ENCODE peak calls at places on chromosomes 2 and 18, in eight cellular contexts. One of them, this sample, is unnamed.

GRCh38 chr2:6776125-6776524 is 89.6 kb downstream of the CMPK2 start:
- DNase-seq in nephron progenitor cell: no peak
- DNase-seq in psoas muscle: no peak
- DNase-seq in lower leg skin: no peak
- DNase-seq in progenitor cell of endocrine pancreas: no peak
- DNase-seq in AG10803: no peak
- DNase-seq in RWPE1: no peak
- DNase-seq in fibroblast of mammary gland: no peak
- DNase-seq in this sample: no peak

GRCh38 chr2:147365577-147365976 is 479.3 kb upstream of the ACVR2A start:
- DNase-seq in nephron progenitor cell: no peak
- DNase-seq in psoas muscle: no peak
- DNase-seq in lower leg skin: no peak
- DNase-seq in progenitor cell of endocrine pancreas: no peak
- DNase-seq in AG10803: no peak
- DNase-seq in RWPE1: no peak
- DNase-seq in fibroblast of mammary gland: no peak
- DNase-seq in this sample: no peak

GRCh38 chr2:18290386-18290785 is 270.1 kb downstream of the RDH14 start:
- DNase-seq in nephron progenitor cell: no peak
- DNase-seq in psoas muscle: no peak
- DNase-seq in lower leg skin: no peak
- DNase-seq in progenitor cell of endocrine pancreas: no peak
- DNase-seq in AG10803: peak; percentile 38
- DNase-seq in RWPE1: no peak
- DNase-seq in fibroblast of mammary gland: peak; percentile 12
- DNase-seq in this sample: no peak

GRCh38 chr2:235045336-235045972 is 93.6 kb downstream of the SH3BP4 start:
- DNase-seq in nephron progenitor cell: no peak
- DNase-seq in psoas muscle: no peak
- DNase-seq in lower leg skin: no peak
- DNase-seq in progenitor cell of endocrine pancreas: no peak
- DNase-seq in AG10803: no peak
- DNase-seq in RWPE1: no peak
- DNase-seq in fibroblast of mammary gland: no peak
- DNase-seq in this sample: no peak

GRCh38 chr2:197369228-197369945 is 58.8 kb upstream of the ANKRD44 start:
- DNase-seq in nephron progenitor cell: no peak
- DNase-seq in psoas muscle: no peak
- DNase-seq in lower leg skin: no peak
- DNase-seq in progenitor cell of endocrine pancreas: no peak
- DNase-seq in AG10803: peak; percentile 44
- DNase-seq in RWPE1: no peak
- DNase-seq in fibroblast of mammary gland: peak; percentile 22
- DNase-seq in this sample: no peak

GRCh38 chr2:85708641-85709040 is 14.5 kb downstream of the GNLY start:
- DNase-seq in nephron progenitor cell: no peak
- DNase-seq in psoas muscle: no peak
- DNase-seq in lower leg skin: peak; percentile 63
- DNase-seq in progenitor cell of endocrine pancreas: no peak
- DNase-seq in AG10803: no peak
- DNase-seq in RWPE1: no peak
- DNase-seq in fibroblast of mammary gland: peak; percentile 49
- DNase-seq in this sample: no peak

GRCh38 chr2:203948733-203949132 is 12.2 kb downstream of the ICOS start:
- DNase-seq in nephron progenitor cell: no peak
- DNase-seq in psoas muscle: no peak
- DNase-seq in lower leg skin: no peak
- DNase-seq in progenitor cell of endocrine pancreas: no peak
- DNase-seq in AG10803: no peak
- DNase-seq in RWPE1: no peak
- DNase-seq in fibroblast of mammary gland: no peak
- DNase-seq in this sample: no peak

GRCh38 chr2:39608690-39609457 is 56.8 kb upstream of the TMEM178A start:
- DNase-seq in nephron progenitor cell: no peak
- DNase-seq in psoas muscle: no peak
- DNase-seq in lower leg skin: no peak
- DNase-seq in progenitor cell of endocrine pancreas: no peak
- DNase-seq in AG10803: peak; percentile 9
- DNase-seq in RWPE1: no peak
- DNase-seq in fibroblast of mammary gland: no peak
- DNase-seq in this sample: no peak

GRCh38 chr2:59458862-59459261 is 1094.6 kb downstream of the BCL11A start:
- DNase-seq in nephron progenitor cell: no peak
- DNase-seq in psoas muscle: no peak
- DNase-seq in lower leg skin: no peak
- DNase-seq in progenitor cell of endocrine pancreas: no peak
- DNase-seq in AG10803: no peak
- DNase-seq in RWPE1: no peak
- DNase-seq in fibroblast of mammary gland: no peak
- DNase-seq in this sample: peak; percentile 10

GRCh38 chr2:44753552-44754285 is 187.8 kb upstream of the SIX3 start:
- DNase-seq in nephron progenitor cell: no peak
- DNase-seq in psoas muscle: no peak
- DNase-seq in lower leg skin: no peak
- DNase-seq in progenitor cell of endocrine pancreas: no peak
- DNase-seq in AG10803: peak; percentile 85
- DNase-seq in RWPE1: no peak
- DNase-seq in fibroblast of mammary gland: peak; percentile 39
- DNase-seq in this sample: no peak

GRCh38 chr2:217731805-217732204 is 271.0 kb downstream of the TNS1 start:
- DNase-seq in nephron progenitor cell: no peak
- DNase-seq in psoas muscle: no peak
- DNase-seq in lower leg skin: no peak
- DNase-seq in progenitor cell of endocrine pancreas: no peak
- DNase-seq in AG10803: peak; percentile 33
- DNase-seq in RWPE1: no peak
- DNase-seq in fibroblast of mammary gland: peak; percentile 56
- DNase-seq in this sample: no peak

GRCh38 chr2:176148758-176149483 is 2.4 kb upstream of the HOXD4 start:
- DNase-seq in nephron progenitor cell: no peak
- DNase-seq in psoas muscle: no peak
- DNase-seq in lower leg skin: no peak
- DNase-seq in progenitor cell of endocrine pancreas: no peak
- DNase-seq in AG10803: no peak
- DNase-seq in RWPE1: no peak
- DNase-seq in fibroblast of mammary gland: no peak
- DNase-seq in this sample: no peak

GRCh38 chr2:133836220-133836619 is 268.0 kb upstream of the NCKAP5 start:
- DNase-seq in nephron progenitor cell: no peak
- DNase-seq in psoas muscle: no peak
- DNase-seq in lower leg skin: no peak
- DNase-seq in progenitor cell of endocrine pancreas: no peak
- DNase-seq in AG10803: no peak
- DNase-seq in RWPE1: no peak
- DNase-seq in fibroblast of mammary gland: no peak
- DNase-seq in this sample: no peak

GRCh38 chr18:73782405-73782804 is 365.2 kb downstream of the FBXO15 start:
- DNase-seq in nephron progenitor cell: no peak
- DNase-seq in psoas muscle: no peak
- DNase-seq in lower leg skin: no peak
- DNase-seq in progenitor cell of endocrine pancreas: no peak
- DNase-seq in AG10803: no peak
- DNase-seq in RWPE1: no peak
- DNase-seq in fibroblast of mammary gland: no peak
- DNase-seq in this sample: no peak

GRCh38 chr2:160220001-160220400 is 19.9 kb upstream of the ITGB6 start:
- DNase-seq in nephron progenitor cell: no peak
- DNase-seq in psoas muscle: no peak
- DNase-seq in lower leg skin: no peak
- DNase-seq in progenitor cell of endocrine pancreas: no peak
- DNase-seq in AG10803: no peak
- DNase-seq in RWPE1: no peak
- DNase-seq in fibroblast of mammary gland: no peak
- DNase-seq in this sample: no peak

GRCh38 chr2:230721712-230722111 is 9.1 kb downstream of the CAB39 start:
- DNase-seq in nephron progenitor cell: no peak
- DNase-seq in psoas muscle: no peak
- DNase-seq in lower leg skin: no peak
- DNase-seq in progenitor cell of endocrine pancreas: no peak
- DNase-seq in AG10803: peak; percentile 77
- DNase-seq in RWPE1: no peak
- DNase-seq in fibroblast of mammary gland: no peak
- DNase-seq in this sample: no peak

GRCh38 chr2:100242891-100243670 is 79.2 kb downstream of the LONRF2 start:
- DNase-seq in nephron progenitor cell: peak; percentile 82
- DNase-seq in psoas muscle: peak; percentile 59
- DNase-seq in lower leg skin: no peak
- DNase-seq in progenitor cell of endocrine pancreas: peak; percentile 63
- DNase-seq in AG10803: peak; percentile 51
- DNase-seq in RWPE1: peak; percentile 46
- DNase-seq in fibroblast of mammary gland: peak; percentile 49
- DNase-seq in this sample: peak; percentile 91

GRCh38 chr2:102735431-102736130 is 26.2 kb upstream of the TMEM182 start:
- DNase-seq in nephron progenitor cell: peak; percentile 12
- DNase-seq in psoas muscle: peak; percentile 18
- DNase-seq in lower leg skin: no peak
- DNase-seq in progenitor cell of endocrine pancreas: no peak
- DNase-seq in AG10803: no peak
- DNase-seq in RWPE1: no peak
- DNase-seq in fibroblast of mammary gland: peak; percentile 21
- DNase-seq in this sample: peak; percentile 31

GRCh38 chr2:152611458-152612231 is 105.6 kb downstream of the PRPF40A start:
- DNase-seq in nephron progenitor cell: no peak
- DNase-seq in psoas muscle: peak; percentile 55
- DNase-seq in lower leg skin: peak; percentile 61
- DNase-seq in progenitor cell of endocrine pancreas: no peak
- DNase-seq in AG10803: peak; percentile 92
- DNase-seq in RWPE1: no peak
- DNase-seq in fibroblast of mammary gland: peak; percentile 93
- DNase-seq in this sample: no peak

DNA sequence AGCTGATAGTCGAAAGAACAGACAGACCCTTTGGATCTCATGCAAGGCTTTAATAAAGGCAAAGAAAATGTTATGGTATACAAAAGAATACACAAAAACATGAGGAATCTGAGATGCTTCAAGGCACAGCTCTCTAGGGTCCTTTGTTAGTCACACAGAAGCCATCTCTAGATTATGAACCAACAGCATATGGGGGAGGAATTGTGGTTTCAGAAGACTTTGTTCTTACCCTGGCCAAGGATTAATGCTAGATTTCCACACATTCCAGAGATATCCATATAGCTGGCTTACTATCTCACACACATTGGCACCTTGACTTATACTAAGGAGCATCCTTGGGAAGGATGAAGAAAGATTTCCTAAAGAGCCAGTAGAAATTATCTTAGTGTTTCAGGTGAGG is 206.1 kb downstream of the GULP1 start:
- DNase-seq in nephron progenitor cell: no peak
- DNase-seq in psoas muscle: no peak
- DNase-seq in lower leg skin: no peak
- DNase-seq in progenitor cell of endocrine pancreas: no peak
- DNase-seq in AG10803: no peak
- DNase-seq in RWPE1: no peak
- DNase-seq in fibroblast of mammary gland: no peak
- DNase-seq in this sample: no peak
- TF ChIP-seq CTCF in nephron progenitor cell: no peak
- TF ChIP-seq CTCF in psoas muscle: no peak
- TF ChIP-seq CTCF in lower leg skin: no peak
- TF ChIP-seq CTCF in progenitor cell of endocrine pancreas: no peak
- TF ChIP-seq CTCF in AG10803: no peak
- TF ChIP-seq CTCF in RWPE1: no peak
- TF ChIP-seq CTCF in fibroblast of mammary gland: no peak
- TF ChIP-seq CTCF in this sample: no peak

DNA sequence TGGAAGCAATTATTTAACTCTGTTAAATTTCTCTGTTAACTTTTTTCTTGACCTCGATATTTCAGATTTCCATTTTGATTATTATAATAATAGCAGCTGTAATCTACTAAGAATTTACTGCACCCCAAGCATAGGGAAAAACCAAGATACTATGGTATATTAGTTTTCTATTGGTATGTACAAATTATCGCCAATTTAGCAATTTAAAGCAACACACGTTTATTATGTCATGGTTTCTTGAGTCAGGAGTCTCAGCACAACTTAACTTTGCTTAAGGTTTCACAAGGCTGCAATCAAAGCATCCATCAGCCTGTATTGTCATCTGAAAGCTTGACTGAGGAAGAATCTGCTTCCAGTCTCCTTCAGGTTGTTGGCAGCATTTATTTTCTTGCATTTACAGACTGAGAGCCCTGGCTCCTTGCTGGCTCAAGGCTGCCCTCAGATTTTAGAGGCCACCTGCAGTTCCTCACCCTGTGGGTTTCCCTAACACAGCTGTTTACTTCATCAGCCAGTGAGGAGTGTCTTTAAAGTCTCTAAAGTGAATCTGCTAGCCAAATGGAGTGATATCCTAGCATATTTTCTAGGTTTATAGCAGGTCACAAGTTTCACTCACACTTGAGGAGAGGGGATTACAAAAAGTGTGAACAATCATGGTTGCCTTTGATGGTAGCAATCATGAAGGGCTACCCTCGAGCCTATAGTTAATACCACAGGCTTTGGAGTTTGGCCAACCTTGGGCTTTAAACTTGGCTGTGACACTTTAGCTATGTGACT is 4.4 kb upstream of the VPS54 start:
- DNase-seq in nephron progenitor cell: no peak
- DNase-seq in psoas muscle: no peak
- DNase-seq in lower leg skin: no peak
- DNase-seq in progenitor cell of endocrine pancreas: no peak
- DNase-seq in AG10803: no peak
- DNase-seq in RWPE1: no peak
- DNase-seq in fibroblast of mammary gland: no peak
- DNase-seq in this sample: no peak
- TF ChIP-seq CTCF in nephron progenitor cell: no peak
- TF ChIP-seq CTCF in psoas muscle: no peak
- TF ChIP-seq CTCF in lower leg skin: no peak
- TF ChIP-seq CTCF in progenitor cell of endocrine pancreas: no peak
- TF ChIP-seq CTCF in AG10803: no peak
- TF ChIP-seq CTCF in RWPE1: no peak
- TF ChIP-seq CTCF in fibroblast of mammary gland: no peak
- TF ChIP-seq CTCF in this sample: no peak

DNA sequence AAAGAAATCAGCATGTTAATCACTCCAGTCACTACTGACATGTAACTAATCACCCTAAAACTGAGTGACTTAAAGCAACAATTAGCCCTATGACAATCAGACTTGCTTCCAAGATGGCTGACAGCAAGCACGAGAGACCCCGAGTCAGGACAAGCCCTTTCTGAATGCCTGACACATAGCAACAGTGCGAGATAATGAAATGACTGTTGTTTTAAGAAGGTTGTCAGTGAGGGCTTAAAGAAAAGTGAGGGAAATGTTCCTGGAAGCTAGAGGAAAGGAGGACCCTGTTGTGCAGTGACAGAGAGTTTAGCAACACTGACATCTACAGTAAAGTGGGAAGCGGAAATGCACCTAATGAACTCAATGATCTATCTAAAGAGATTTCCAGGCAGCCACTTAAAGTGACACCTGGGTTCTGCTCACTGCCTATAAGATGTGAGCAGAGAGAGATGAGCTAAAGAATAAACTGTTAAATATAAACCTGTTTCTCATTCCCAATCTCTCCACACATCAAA is 163.1 kb downstream of the STK39 start:
- DNase-seq in nephron progenitor cell: no peak
- DNase-seq in psoas muscle: no peak
- DNase-seq in lower leg skin: no peak
- DNase-seq in progenitor cell of endocrine pancreas: no peak
- DNase-seq in AG10803: no peak
- DNase-seq in RWPE1: no peak
- DNase-seq in fibroblast of mammary gland: no peak
- DNase-seq in this sample: no peak
- TF ChIP-seq CTCF in nephron progenitor cell: no peak
- TF ChIP-seq CTCF in psoas muscle: no peak
- TF ChIP-seq CTCF in lower leg skin: no peak
- TF ChIP-seq CTCF in progenitor cell of endocrine pancreas: no peak
- TF ChIP-seq CTCF in AG10803: no peak
- TF ChIP-seq CTCF in RWPE1: no peak
- TF ChIP-seq CTCF in fibroblast of mammary gland: no peak
- TF ChIP-seq CTCF in this sample: no peak

GRCh38 chr18:46264255-46264654 is 160.1 kb downstream of the HAUS1 start:
- DNase-seq in nephron progenitor cell: no peak
- DNase-seq in psoas muscle: no peak
- DNase-seq in lower leg skin: no peak
- DNase-seq in progenitor cell of endocrine pancreas: no peak
- DNase-seq in AG10803: peak; percentile 34
- DNase-seq in RWPE1: peak; percentile 14
- DNase-seq in fibroblast of mammary gland: peak; percentile 35
- DNase-seq in this sample: no peak
- TF ChIP-seq CTCF in nephron progenitor cell: no peak
- TF ChIP-seq CTCF in psoas muscle: no peak
- TF ChIP-seq CTCF in lower leg skin: no peak
- TF ChIP-seq CTCF in progenitor cell of endocrine pancreas: no peak
- TF ChIP-seq CTCF in AG10803: no peak
- TF ChIP-seq CTCF in RWPE1: no peak
- TF ChIP-seq CTCF in fibroblast of mammary gland: no peak
- TF ChIP-seq CTCF in this sample: no peak